ENCODE peak calls at places on chromosomes 12 and 14, in nine cellular contexts. D is cardiac muscle cell; P is upper lobe of right lung; R is GM20000; O is NB4; H is psoas muscle; X is CD4-positive, alpha-beta T cell; K is WTC11; Y is CD8-positive, alpha-beta T cell. L is an unnamed sample.

GRCh38 chr14:100585448-100586152 is 1.6 kb downstream of the BEGAIN start:
- DNase-seq in D (no peak), P (peak), R (no peak), O (no peak), H (peak), X (no peak), K (peak), Y (no peak), L (no peak)

GRCh38 chr14:62001988-62002387 is 239.8 kb downstream of the SNAPC1 start:
- DNase-seq in D (no peak), P (no peak), R (no peak), O (no peak), H (no peak), X (no peak), K (no peak), Y (no peak), L (no peak)

GRCh38 chr14:74299061-74299545 is 3.6 kb downstream of the ABCD4 start:
- DNase-seq in D (no peak), P (no peak), R (no peak), O (no peak), H (peak), X (no peak), K (no peak), Y (no peak), L (no peak)

GRCh38 chr12:55925870-55926737 is 1.6 kb downstream of the PYM1 start:
- DNase-seq in D (no peak), P (no peak), R (no peak), O (no peak), H (no peak), X (no peak), K (no peak), Y (no peak), L (no peak)

GRCh38 chr12:11656550-11656949 is 7.1 kb downstream of the ETV6 start:
- DNase-seq in D (no peak), P (no peak), R (no peak), O (no peak), H (no peak), X (no peak), K (no peak), Y (no peak), L (no peak)

GRCh38 chr14:25048170-25049126 is 1.5 kb downstream of the STXBP6 start:
- DNase-seq in D (no peak), P (no peak), R (no peak), O (no peak), H (peak), X (no peak), K (no peak), Y (no peak), L (no peak)

GRCh38 chr14:92902726-92903125 is 20.2 kb upstream of the CHGA start:
- DNase-seq in D (no peak), P (no peak), R (no peak), O (no peak), H (no peak), X (no peak), K (peak), Y (no peak), L (no peak)

GRCh38 chr12:91604897-91605296 is 422.3 kb upstream of the DCN start:
- DNase-seq in D (no peak), P (no peak), R (no peak), O (no peak), H (no peak), X (no peak), K (no peak), Y (no peak), L (no peak)

GRCh38 chr12:11836282-11836963 is 186.9 kb downstream of the ETV6 start:
- DNase-seq in D (no peak), P (peak), R (peak), O (peak), H (no peak), X (no peak), K (no peak), Y (no peak), L (peak)

GRCh38 chr12:74415633-74416032 is 122.0 kb upstream of the ATXN7L3B start:
- DNase-seq in D (peak), P (no peak), R (no peak), O (peak), H (no peak), X (no peak), K (no peak), Y (no peak), L (no peak)
- TF ChIP-seq CTCF in D (peak), P (peak), R (peak), O (peak), H (peak), X (no peak), K (peak), Y (no peak), L (no peak)

GRCh38 chr12:2999265-2999841 is 40.2 kb downstream of the TEAD4 start:
- DNase-seq in D (peak), P (no peak), R (no peak), O (no peak), H (peak), X (no peak), K (peak), Y (no peak), L (no peak)

GRCh38 chr12:2997989-2998670 is 38.9 kb downstream of the TEAD4 start:
- DNase-seq in D (peak), P (no peak), R (no peak), O (no peak), H (peak), X (no peak), K (no peak), Y (no peak), L (no peak)

GRCh38 chr12:3002636-3003035 is 43.4 kb downstream of the TEAD4 start:
- DNase-seq in D (peak), P (no peak), R (no peak), O (peak), H (no peak), X (no peak), K (no peak), Y (no peak), L (no peak)

GRCh38 chr12:2998789-2999264 is 39.6 kb downstream of the TEAD4 start:
- DNase-seq in D (peak), P (no peak), R (no peak), O (peak), H (peak), X (no peak), K (peak), Y (no peak), L (no peak)

DNA sequence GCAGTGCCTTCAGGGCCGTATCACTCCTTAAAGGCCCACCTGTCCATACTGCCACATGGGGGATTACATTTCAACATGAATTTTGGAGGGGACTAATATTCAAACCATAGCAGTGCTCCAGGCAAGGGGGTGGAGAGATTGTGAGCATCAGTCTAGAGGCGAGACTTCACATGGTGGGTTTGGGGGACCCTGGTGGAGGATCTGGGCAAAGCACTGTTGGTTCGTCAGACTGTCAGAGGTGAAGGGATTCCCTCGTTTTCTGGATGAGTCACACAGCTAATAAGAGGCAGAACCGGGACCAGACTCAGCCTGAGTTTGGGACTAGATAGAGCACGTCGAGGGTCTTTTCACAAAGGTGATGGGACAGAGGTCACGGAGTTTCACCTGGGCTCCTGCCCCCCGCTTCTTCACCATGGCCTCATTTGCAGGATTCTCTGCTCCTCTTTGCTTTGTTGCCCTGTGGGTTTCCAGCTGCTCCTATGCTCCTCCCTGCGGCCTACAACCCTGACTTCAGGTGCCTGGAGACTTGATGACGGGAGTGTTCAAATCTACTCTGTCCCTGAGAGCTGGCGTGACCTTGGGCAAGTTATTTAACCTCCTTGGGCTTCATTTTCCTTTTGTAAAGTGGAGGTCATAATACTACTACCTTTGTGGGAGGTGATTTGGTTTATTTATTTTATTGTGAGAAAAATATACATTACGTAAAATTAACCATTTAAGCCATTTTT is 41.5 kb downstream of the TEAD4 start:
- DNase-seq in D (no peak), P (no peak), R (no peak), O (no peak), H (no peak), X (no peak), K (no peak), Y (no peak), L (no peak)
- TF ChIP-seq CTCF in D (no peak), P (no peak), R (no peak), O (peak), H (peak), X (no peak), K (no peak), Y (no peak), L (no peak)

DNA sequence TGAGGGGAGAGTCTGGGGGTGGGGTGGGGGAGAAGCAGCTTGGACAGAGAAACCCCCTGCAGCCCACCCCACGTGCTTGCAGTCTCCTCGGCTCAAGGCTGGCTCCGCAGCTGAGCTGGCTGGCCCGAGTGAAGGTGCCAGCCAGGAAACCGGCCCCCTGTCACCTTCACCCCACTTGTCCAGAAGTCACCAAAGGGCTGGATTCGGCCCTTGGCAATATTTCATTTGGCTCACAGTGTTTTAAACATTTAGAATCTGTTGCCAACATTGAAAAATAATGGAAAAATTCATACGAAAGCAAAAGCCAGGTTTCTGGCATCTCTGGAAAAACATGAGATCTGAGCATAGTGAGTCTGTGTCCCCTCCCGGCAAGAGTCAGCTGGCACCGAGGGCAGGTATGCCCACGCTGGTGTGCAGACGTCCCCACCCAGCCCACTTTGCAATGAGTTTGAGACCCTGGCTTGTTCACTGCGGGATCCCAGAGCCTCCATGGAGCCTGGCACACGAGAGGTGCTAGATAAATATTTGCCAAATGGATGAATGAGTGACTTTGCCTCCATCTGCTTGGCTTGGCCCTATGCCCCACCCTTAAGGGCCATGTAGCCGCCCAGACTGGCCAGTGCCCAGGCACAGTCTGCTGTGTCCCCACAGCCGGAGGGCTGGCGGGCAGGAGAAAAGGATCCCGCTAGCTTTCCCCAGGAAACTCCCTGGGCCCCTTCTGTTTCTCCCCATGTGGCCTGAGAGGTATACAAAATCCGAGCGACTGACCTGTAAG is 18.2 kb downstream of the MSI1 start:
- DNase-seq in D (no peak), P (peak), R (no peak), O (no peak), H (no peak), X (no peak), K (no peak), Y (no peak), L (no peak)
- TF ChIP-seq CTCF in D (no peak), P (no peak), R (no peak), O (no peak), H (no peak), X (no peak), K (no peak), Y (no peak), L (no peak)

GRCh38 chr12:100138048-100138907 is 4.4 kb downstream of the BLTP3B start:
- DNase-seq in D (peak), P (no peak), R (no peak), O (peak), H (no peak), X (no peak), K (no peak), Y (no peak), L (no peak)
- TF ChIP-seq CTCF in D (peak), P (peak), R (no peak), O (peak), H (peak), X (peak), K (no peak), Y (no peak), L (no peak)

GRCh38 chr14:28365510-28365909 is 401.1 kb upstream of the FOXG1 start:
- DNase-seq in D (no peak), P (no peak), R (no peak), O (no peak), H (no peak), X (no peak), K (no peak), Y (no peak), L (no peak)
- TF ChIP-seq CTCF in D (no peak), P (no peak), R (no peak), O (no peak), H (no peak), X (no peak), K (no peak), Y (no peak), L (no peak)

GRCh38 chr12:50934371-50934851 is 17.9 kb upstream of the HIGD1C start:
- DNase-seq in D (no peak), P (no peak), R (no peak), O (peak), H (no peak), X (no peak), K (no peak), Y (no peak), L (no peak)
- TF ChIP-seq CTCF in D (no peak), P (no peak), R (no peak), O (no peak), H (no peak), X (no peak), K (no peak), Y (no peak), L (no peak)

GRCh38 chr14:20657216-20658211 is 16.0 kb upstream of the OR6S1 start:
- DNase-seq in D (no peak), P (no peak), R (no peak), O (no peak), H (no peak), X (no peak), K (peak), Y (no peak), L (no peak)
- TF ChIP-seq CTCF in D (no peak), P (peak), R (no peak), O (peak), H (no peak), X (peak), K (peak), Y (no peak), L (no peak)

GRCh38 chr14:50092006-50092555 is 24.3 kb downstream of the VCPKMT start:
- DNase-seq in D (no peak), P (no peak), R (no peak), O (no peak), H (no peak), X (no peak), K (no peak), Y (no peak), L (no peak)

GRCh38 chr14:50089213-50089612 is 27.2 kb downstream of the VCPKMT start:
- DNase-seq in D (no peak), P (no peak), R (no peak), O (no peak), H (no peak), X (peak), K (no peak), Y (no peak), L (no peak)

GRCh38 chr14:50093496-50093895 is 22.9 kb downstream of the VCPKMT start:
- DNase-seq in D (no peak), P (no peak), R (no peak), O (no peak), H (no peak), X (no peak), K (no peak), Y (no peak), L (no peak)

GRCh38 chr14:50088731-50089130 is 27.6 kb downstream of the VCPKMT start:
- DNase-seq in D (no peak), P (no peak), R (no peak), O (no peak), H (no peak), X (no peak), K (no peak), Y (no peak), L (no peak)

DNA sequence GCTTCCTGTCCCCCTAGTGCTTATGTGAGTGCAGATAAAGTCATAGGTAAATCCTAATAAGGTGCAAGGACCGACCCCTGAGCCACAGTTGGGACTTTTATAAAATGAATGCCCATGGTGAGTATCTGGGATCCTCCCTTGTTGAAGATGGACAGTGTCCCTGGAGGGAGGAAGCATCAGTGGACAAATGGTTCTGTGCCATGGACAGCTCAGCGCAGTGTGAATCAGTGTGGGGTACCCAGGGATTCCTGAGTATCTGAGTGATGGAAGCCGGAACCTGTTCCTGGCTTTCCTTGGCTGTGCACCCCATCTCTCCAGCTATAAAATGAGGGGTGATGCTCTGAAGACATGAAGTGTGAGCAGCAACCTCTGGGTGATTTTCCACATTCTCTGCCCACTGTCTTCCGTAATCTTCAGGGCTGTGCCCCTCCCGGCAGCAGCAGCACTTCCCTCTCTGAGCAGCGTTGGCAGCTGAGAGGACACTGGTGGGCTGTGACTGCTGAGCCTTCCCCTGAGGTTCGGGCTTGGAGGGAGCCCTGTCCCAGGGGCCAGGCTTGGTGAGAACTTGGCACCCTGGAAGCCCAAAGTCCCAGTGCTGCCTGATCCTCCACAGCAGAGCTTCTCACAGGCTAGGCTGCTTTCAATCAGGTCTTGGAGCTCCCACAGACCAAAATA is 25.0 kb downstream of the VCPKMT start:
- DNase-seq in D (no peak), P (no peak), R (no peak), O (no peak), H (no peak), X (no peak), K (no peak), Y (no peak), L (no peak)
- TF ChIP-seq CTCF in D (no peak), P (no peak), R (no peak), O (no peak), H (no peak), X (no peak), K (no peak), Y (no peak), L (no peak)

GRCh38 chr12:124862768-124863408 is 776 bp downstream of the SCARB1 start:
- DNase-seq in D (peak), P (no peak), R (peak), O (peak), H (no peak), X (no peak), K (no peak), Y (no peak), L (no peak)

GRCh38 chr12:124864326-124864752 is 675 bp upstream of the SCARB1 start:
- DNase-seq in D (no peak), P (no peak), R (no peak), O (no peak), H (no peak), X (no peak), K (no peak), Y (no peak), L (no peak)

GRCh38 chr12:124861898-124862676 is 1.6 kb downstream of the SCARB1 start:
- DNase-seq in D (no peak), P (no peak), R (no peak), O (no peak), H (no peak), X (no peak), K (no peak), Y (no peak), L (no peak)

GRCh38 chr12:124865728-124866127 is 2.1 kb upstream of the SCARB1 start:
- DNase-seq in D (no peak), P (no peak), R (no peak), O (no peak), H (no peak), X (no peak), K (no peak), Y (no peak), L (no peak)

DNA sequence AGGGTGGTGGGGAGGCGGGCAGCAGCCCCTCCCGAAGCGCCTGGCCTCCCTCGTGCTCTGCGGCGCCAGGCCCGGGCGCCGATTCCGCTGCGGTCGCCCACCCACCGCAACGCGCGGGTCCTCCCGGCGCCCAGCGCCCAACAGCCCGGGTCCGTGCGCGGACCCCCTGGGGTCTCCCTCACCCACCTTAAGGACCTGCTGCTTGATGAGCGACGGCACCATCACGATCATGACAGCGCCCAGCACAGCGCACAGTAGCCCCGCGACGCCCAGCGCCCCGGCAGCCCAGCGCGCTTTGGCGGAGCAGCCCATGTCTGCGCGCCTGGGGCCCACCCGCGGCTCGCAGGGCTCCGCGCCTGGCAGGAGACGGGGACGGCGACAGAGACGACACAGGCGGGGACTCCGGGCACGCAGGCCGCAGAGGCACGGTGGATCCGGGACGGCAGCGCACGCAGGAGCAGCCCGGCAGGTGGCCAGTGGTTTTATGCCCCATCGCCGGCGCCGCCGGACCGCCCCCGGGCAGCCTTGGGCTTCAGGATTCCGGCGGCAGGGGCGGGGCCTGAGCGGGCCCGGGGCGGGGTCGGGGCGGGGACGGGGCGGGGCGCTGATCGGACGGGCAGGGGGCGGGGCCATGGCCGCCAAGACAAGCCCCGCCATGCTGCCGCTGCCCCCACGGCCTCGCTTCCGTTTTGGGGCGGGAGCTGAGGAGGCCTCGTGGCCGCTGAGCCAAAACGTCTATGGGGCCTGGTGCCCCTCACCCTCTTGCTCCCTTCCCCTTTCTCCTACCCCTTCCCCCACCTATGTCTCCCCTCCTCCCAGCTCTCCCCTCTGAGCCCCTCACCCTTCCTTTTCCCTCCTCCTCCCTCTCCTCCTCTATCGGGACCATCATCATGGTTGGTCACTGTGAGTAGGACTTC is at the start of gene SCARB1:
- DNase-seq in D (peak), P (peak), R (peak), O (peak), H (peak), X (peak), K (peak), Y (peak), L (peak)
- TF ChIP-seq CTCF in D (no peak), P (no peak), R (no peak), O (no peak), H (no peak), X (no peak), K (no peak), Y (no peak), L (no peak)

L was measured in activated B cell treated with CpG ODN at 0.5 μM for 24 hours.